ENCODE peak calls at places on chromosomes 2 and 18, in eight cellular contexts. H is heart left ventricle, Y is Peyer's patch, Q is pancreas, I is NB4, K is fibroblast of lung, U is GM23338, W is fibroblast of the aortic adventitia. N is an unnamed sample.

GRCh38 chr2:30679416-30680088 is 127.7 kb downstream of the CAPN13 start:
- DNase-seq in W (no peak), Y (no peak), Q (no peak), K (peak), H (no peak), I (no peak), U (peak), N (peak)

GRCh38 chr18:3305933-3306332 is 44.0 kb downstream of the MYL12B start:
- DNase-seq in W (peak), Y (no peak), U (no peak), Q (no peak), H (no peak), I (peak), K (peak), N (peak)

GRCh38 chr2:219331560-219332213 is 857 bp downstream of the RESP18 start:
- DNase-seq in I (no peak), Y (no peak), K (peak), W (peak), Q (no peak), U (peak), H (peak), N (peak)

GRCh38 chr2:101047075-101047766 is 45.1 kb downstream of the RPL31 start:
- DNase-seq in Y (no peak), I (no peak), K (no peak), W (peak), H (no peak), Q (peak), U (no peak), N (peak)

GRCh38 chr2:15797231-15797945 is 143.0 kb upstream of the MYCN start:
- DNase-seq in W (no peak), Q (no peak), I (peak), U (peak), K (no peak), H (no peak), Y (no peak), N (no peak)

GRCh38 chr2:223800908-223801307 is 36.5 kb downstream of the AP1S3 start:
- DNase-seq in K (no peak), W (no peak), H (no peak), I (no peak), U (no peak), Q (no peak), Y (no peak), N (no peak)

GRCh38 chr2:167198009-167198408 is 309.7 kb downstream of the XIRP2 start:
- DNase-seq in H (no peak), K (peak), W (no peak), I (no peak), Y (no peak), U (no peak), Q (no peak), N (no peak)

GRCh38 chr2:72649810-72650209 is 176.0 kb downstream of the EXOC6B start:
- DNase-seq in Q (no peak), K (no peak), U (no peak), I (no peak), Y (no peak), H (no peak), W (no peak), N (no peak)

GRCh38 chr2:52539026-52539964 is 1228.3 kb upstream of the CHAC2 start:
- DNase-seq in W (peak), I (no peak), H (no peak), Q (no peak), K (peak), U (no peak), Y (no peak), N (no peak)

GRCh38 chr2:46130511-46130910 is 166.7 kb upstream of the EPAS1 start:
- DNase-seq in Q (no peak), Y (no peak), K (no peak), U (no peak), H (no peak), W (no peak), I (no peak), N (no peak)

GRCh38 chr2:101328474-101329007 is 20.0 kb upstream of the RNF149 start:
- DNase-seq in I (peak), W (no peak), Y (peak), Q (no peak), U (no peak), K (peak), H (no peak), N (peak)

GRCh38 chr2:198711484-198711883 is 746.3 kb downstream of the SATB2 start:
- DNase-seq in Y (no peak), W (no peak), I (no peak), Q (no peak), H (no peak), K (no peak), U (no peak), N (no peak)

GRCh38 chr2:42969231-42970150 is 177.1 kb upstream of the HAAO start:
- DNase-seq in I (no peak), Y (no peak), Q (no peak), K (peak), W (peak), U (no peak), H (no peak), N (peak)

GRCh38 chr2:138277062-138277461 is 224.5 kb upstream of the SPOPL start:
- DNase-seq in K (no peak), W (no peak), U (peak), H (no peak), Y (no peak), Q (no peak), I (no peak), N (no peak)

GRCh38 chr2:204282525-204282924 is 262.8 kb upstream of the PARD3B start:
- DNase-seq in I (no peak), K (no peak), W (no peak), Y (no peak), H (no peak), Q (no peak), U (peak), N (no peak)

GRCh38 chr2:148936857-148937450 is 61.9 kb downstream of the KIF5C start:
- DNase-seq in K (no peak), Q (no peak), Y (no peak), H (no peak), U (no peak), I (peak), W (no peak), N (no peak)
- TF ChIP-seq CTCF in K (no peak), Q (no peak), Y (no peak), H (no peak), U (peak), I (no peak), W (no peak), N (no peak)

GRCh38 chr2:12536926-12537325 is 179.8 kb upstream of the TRIB2 start:
- DNase-seq in H (no peak), U (no peak), Y (no peak), I (no peak), Q (no peak), W (no peak), K (no peak), N (no peak)

GRCh38 chr2:12539306-12539705 is 177.4 kb upstream of the TRIB2 start:
- DNase-seq in U (no peak), Q (no peak), K (no peak), I (no peak), W (no peak), H (no peak), Y (no peak), N (no peak)

GRCh38 chr2:12538300-12538699 is 178.4 kb upstream of the TRIB2 start:
- DNase-seq in H (no peak), I (no peak), W (no peak), Q (no peak), Y (no peak), U (no peak), K (no peak), N (no peak)

GRCh38 chr2:12534646-12535263 is 182.0 kb upstream of the TRIB2 start:
- DNase-seq in Q (no peak), Y (no peak), K (peak), U (peak), I (no peak), H (peak), W (peak), N (peak)

GRCh38 chr2:12533337-12533736 is 183.4 kb upstream of the TRIB2 start:
- DNase-seq in I (no peak), H (no peak), Q (no peak), W (no peak), Y (no peak), U (no peak), K (no peak), N (no peak)
- H3K4me3 ChIP-seq in I (no peak), H (no peak), Q (no peak), W (no peak), Y (no peak), U (no peak), K (no peak), N (no peak)

GRCh38 chr2:182763311-182763912 is 47.4 kb downstream of the DNAJC10 start:
- DNase-seq in I (peak), K (peak), Y (no peak), H (no peak), Q (no peak), W (peak), U (peak), N (peak)

GRCh38 chr2:182761903-182762302 is 45.8 kb downstream of the DNAJC10 start:
- DNase-seq in H (no peak), Y (no peak), U (no peak), K (peak), Q (no peak), W (peak), I (no peak), N (peak)

GRCh38 chr2:182766626-182767025 is 50.6 kb downstream of the DNAJC10 start:
- DNase-seq in Y (no peak), W (no peak), U (no peak), I (no peak), K (no peak), H (no peak), Q (no peak), N (no peak)

GRCh38 chr2:182767578-182767977 is 51.5 kb downstream of the DNAJC10 start:
- DNase-seq in H (no peak), K (peak), I (peak), Q (no peak), Y (no peak), W (peak), U (peak), N (peak)
- TF ChIP-seq CTCF in H (peak), K (peak), I (peak), Q (peak), Y (no peak), W (peak), U (peak), N (peak)

DNA sequence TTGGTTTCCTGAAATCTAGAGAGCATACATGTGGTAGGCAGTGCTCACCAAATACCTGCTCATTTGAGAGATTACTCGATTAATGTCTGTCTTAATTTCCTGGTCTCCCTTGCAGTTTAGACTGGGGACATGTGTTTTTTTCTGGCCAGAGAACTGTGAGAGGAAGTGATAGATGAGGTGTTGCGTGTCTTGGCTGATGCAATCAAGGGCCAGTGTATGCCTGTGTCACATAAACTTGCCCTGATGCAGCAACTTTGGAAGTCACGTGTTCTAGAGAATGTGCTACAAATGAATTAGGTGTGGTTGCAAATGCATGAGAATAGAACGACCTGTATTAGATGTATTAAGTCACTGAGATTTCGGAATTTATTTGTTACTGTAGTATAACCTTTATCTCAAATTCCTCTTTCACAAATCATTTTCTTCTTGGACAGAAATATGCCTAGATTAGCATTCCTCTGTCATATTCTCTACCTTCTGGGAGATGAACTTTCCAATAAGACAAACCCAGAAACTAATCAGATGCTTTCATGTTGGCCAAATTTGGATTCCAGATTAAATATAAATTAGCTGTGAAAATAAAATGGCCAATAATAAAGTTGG is 9.9 kb upstream of the IL1A start:
- DNase-seq in I (peak), Q (peak), U (no peak), K (peak), Y (no peak), W (peak), H (peak), N (peak)
- H3K4me3 ChIP-seq in I (no peak), Q (no peak), U (no peak), K (no peak), Y (no peak), W (no peak), H (no peak), N (no peak)

DNA sequence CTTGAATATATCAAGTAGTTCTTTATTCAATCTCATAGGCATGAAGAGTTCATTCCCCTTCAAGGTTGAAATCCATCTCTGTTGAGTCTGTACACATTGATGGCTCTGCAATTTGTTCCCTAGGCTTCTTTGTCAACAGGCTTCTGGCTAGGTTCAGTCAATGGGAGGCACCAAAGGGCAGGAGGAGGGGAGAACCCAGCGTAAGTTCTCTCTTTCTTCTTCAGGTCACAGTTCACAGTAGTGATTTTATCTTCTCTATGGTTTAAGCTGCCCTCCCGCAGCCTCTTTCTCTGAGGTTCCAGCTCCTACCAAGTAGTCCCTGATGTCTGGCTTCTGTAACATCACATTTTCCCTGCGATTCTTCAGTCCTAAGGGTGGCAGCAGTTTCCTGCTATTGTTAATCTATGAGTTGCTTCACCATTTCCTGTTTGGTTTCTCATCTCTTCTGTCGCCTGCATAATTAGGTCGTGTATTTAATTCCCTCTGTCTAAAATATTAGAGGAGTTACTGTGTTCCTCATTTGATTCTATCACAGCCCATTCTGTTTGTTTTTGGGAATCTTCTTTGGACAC is 107.4 kb downstream of the CPO start:
- DNase-seq in W (peak), Q (no peak), K (peak), H (no peak), U (no peak), I (peak), Y (no peak), N (peak)
- TF ChIP-seq CTCF in W (no peak), Q (no peak), K (no peak), H (no peak), U (peak), I (peak), Y (no peak), N (no peak)

GRCh38 chr2:176067587-176068002 is 16.2 kb downstream of the EVX2 start:
- DNase-seq in K (no peak), I (no peak), U (peak), H (no peak), Q (no peak), Y (no peak), W (no peak), N (no peak)
- H3K4me3 ChIP-seq in K (peak), I (no peak), U (peak), H (peak), Q (no peak), Y (no peak), W (peak), N (no peak)